ENCODE peak calls at places on chromosomes 7 and 10, in ten cellular contexts. One of them, this sample, is unnamed.

GRCh38 chr7:86837235-86837634 is 193.5 kb downstream of the GRM3 start:
- DNase-seq in neuronal stem cell: no peak
- DNase-seq in cardiac muscle cell: no peak
- DNase-seq in CD8-positive, alpha-beta memory T cell: no peak
- DNase-seq in lung: no peak
- DNase-seq in small intestine: no peak
- DNase-seq in thyroid gland: no peak
- DNase-seq in right cardiac atrium: no peak
- DNase-seq in stomach: no peak
- DNase-seq in naive thymus-derived CD4-positive, alpha-beta T cell: no peak
- DNase-seq in this sample: no peak

GRCh38 chr10:119371704-119372663 is 164.6 kb downstream of the GRK5 start:
- DNase-seq in neuronal stem cell: no peak
- DNase-seq in cardiac muscle cell: peak; percentile 27
- DNase-seq in CD8-positive, alpha-beta memory T cell: no peak
- DNase-seq in lung: no peak
- DNase-seq in small intestine: no peak
- DNase-seq in thyroid gland: no peak
- DNase-seq in right cardiac atrium: peak; percentile 37
- DNase-seq in stomach: no peak
- DNase-seq in naive thymus-derived CD4-positive, alpha-beta T cell: no peak
- DNase-seq in this sample: no peak

GRCh38 chr10:84632866-84633265 is 304.5 kb downstream of the CCSER2 start:
- DNase-seq in neuronal stem cell: no peak
- DNase-seq in cardiac muscle cell: no peak
- DNase-seq in CD8-positive, alpha-beta memory T cell: no peak
- DNase-seq in lung: no peak
- DNase-seq in small intestine: no peak
- DNase-seq in thyroid gland: no peak
- DNase-seq in right cardiac atrium: no peak
- DNase-seq in stomach: no peak
- DNase-seq in naive thymus-derived CD4-positive, alpha-beta T cell: no peak
- DNase-seq in this sample: no peak

GRCh38 chr7:152931583-152931982 is 172.0 kb downstream of the ACTR3B start:
- DNase-seq in neuronal stem cell: no peak
- DNase-seq in cardiac muscle cell: no peak
- DNase-seq in CD8-positive, alpha-beta memory T cell: no peak
- DNase-seq in lung: no peak
- DNase-seq in small intestine: no peak
- DNase-seq in thyroid gland: no peak
- DNase-seq in right cardiac atrium: no peak
- DNase-seq in stomach: no peak
- DNase-seq in naive thymus-derived CD4-positive, alpha-beta T cell: no peak
- DNase-seq in this sample: no peak

GRCh38 chr10:77844713-77845454 is 81.7 kb downstream of the DLG5 start:
- DNase-seq in neuronal stem cell: no peak
- DNase-seq in cardiac muscle cell: peak; percentile 76
- DNase-seq in CD8-positive, alpha-beta memory T cell: no peak
- DNase-seq in lung: no peak
- DNase-seq in small intestine: peak; percentile 81
- DNase-seq in thyroid gland: peak; percentile 90
- DNase-seq in right cardiac atrium: peak; percentile 27
- DNase-seq in stomach: no peak
- DNase-seq in naive thymus-derived CD4-positive, alpha-beta T cell: no peak
- DNase-seq in this sample: no peak

GRCh38 chr7:55185941-55186609 is 167.3 kb downstream of the EGFR start:
- DNase-seq in neuronal stem cell: no peak
- DNase-seq in cardiac muscle cell: peak; percentile 73
- DNase-seq in CD8-positive, alpha-beta memory T cell: no peak
- DNase-seq in lung: no peak
- DNase-seq in small intestine: peak; percentile 66
- DNase-seq in thyroid gland: no peak
- DNase-seq in right cardiac atrium: no peak
- DNase-seq in stomach: no peak
- DNase-seq in naive thymus-derived CD4-positive, alpha-beta T cell: no peak
- DNase-seq in this sample: no peak

GRCh38 chr10:108204528-108205313 is 1040.2 kb upstream of the SORCS1 start:
- DNase-seq in neuronal stem cell: peak; percentile 48
- DNase-seq in cardiac muscle cell: peak; percentile 30
- DNase-seq in CD8-positive, alpha-beta memory T cell: no peak
- DNase-seq in lung: no peak
- DNase-seq in small intestine: no peak
- DNase-seq in thyroid gland: no peak
- DNase-seq in right cardiac atrium: no peak
- DNase-seq in stomach: no peak
- DNase-seq in naive thymus-derived CD4-positive, alpha-beta T cell: no peak
- DNase-seq in this sample: no peak

GRCh38 chr10:98511861-98512260 is 65.1 kb upstream of the HPS1 start:
- DNase-seq in neuronal stem cell: no peak
- DNase-seq in cardiac muscle cell: no peak
- DNase-seq in CD8-positive, alpha-beta memory T cell: no peak
- DNase-seq in lung: no peak
- DNase-seq in small intestine: peak; percentile 8
- DNase-seq in thyroid gland: peak; percentile 66
- DNase-seq in right cardiac atrium: no peak
- DNase-seq in stomach: no peak
- DNase-seq in naive thymus-derived CD4-positive, alpha-beta T cell: no peak
- DNase-seq in this sample: no peak

DNA sequence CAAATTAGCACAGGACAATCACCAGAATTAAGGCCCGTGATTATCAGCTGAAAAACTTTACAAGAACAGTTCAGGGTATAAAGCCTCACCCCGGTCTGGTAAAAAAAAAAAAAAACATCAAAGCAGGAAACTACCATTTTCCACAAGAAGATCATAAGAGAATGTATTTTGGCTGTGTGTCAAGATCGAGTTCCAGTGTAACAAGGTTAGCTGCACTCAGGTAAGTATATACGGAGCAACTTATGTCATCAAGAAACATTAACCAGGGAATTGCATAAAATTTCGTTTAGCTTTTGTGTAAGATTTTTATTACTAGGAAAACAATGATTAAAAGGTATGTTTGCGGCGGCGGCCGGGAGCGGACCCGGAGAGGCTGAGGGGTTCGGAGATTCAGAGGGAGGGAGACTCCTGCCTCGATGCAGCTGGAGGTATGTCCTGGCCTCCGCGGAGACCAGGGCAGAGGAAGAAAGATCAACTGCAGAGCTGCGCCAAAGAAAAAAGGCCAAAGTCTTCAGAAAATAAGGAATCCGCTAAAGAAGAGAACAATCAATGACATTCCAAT is 533.8 kb upstream of the CNTNAP2 start:
- DNase-seq in neuronal stem cell: no peak
- DNase-seq in cardiac muscle cell: no peak
- DNase-seq in CD8-positive, alpha-beta memory T cell: no peak
- DNase-seq in lung: no peak
- DNase-seq in small intestine: no peak
- DNase-seq in thyroid gland: no peak
- DNase-seq in right cardiac atrium: no peak
- DNase-seq in stomach: no peak
- DNase-seq in naive thymus-derived CD4-positive, alpha-beta T cell: no peak
- DNase-seq in this sample: no peak
- H3K9me3 ChIP-seq in neuronal stem cell: no peaks in the 10 kb centered on the region
- H3K9me3 ChIP-seq in cardiac muscle cell: no peaks in the 10 kb centered on the region
- H3K9me3 ChIP-seq in CD8-positive, alpha-beta memory T cell: no peaks in the 10 kb centered on the region
- H3K9me3 ChIP-seq in lung: peaks cover 2% of the 10 kb centered on the region
- H3K9me3 ChIP-seq in small intestine: peaks cover under 1% of the 10 kb centered on the region
- H3K9me3 ChIP-seq in thyroid gland: no peaks in the 10 kb centered on the region
- H3K9me3 ChIP-seq in right cardiac atrium: peaks cover 2% of the 10 kb centered on the region
- H3K9me3 ChIP-seq in stomach: peaks cover 18% of the 10 kb centered on the region
- H3K9me3 ChIP-seq in naive thymus-derived CD4-positive, alpha-beta T cell: no peaks in the 10 kb centered on the region
- H3K9me3 ChIP-seq in this sample: no peaks in the 10 kb centered on the region

GRCh38 chr7:72411419-72411818 is 719 bp downstream of the CALN1 start:
- DNase-seq in neuronal stem cell: no peak
- DNase-seq in cardiac muscle cell: no peak
- DNase-seq in CD8-positive, alpha-beta memory T cell: no peak
- DNase-seq in lung: no peak
- DNase-seq in small intestine: no peak
- DNase-seq in thyroid gland: no peak
- DNase-seq in right cardiac atrium: no peak
- DNase-seq in stomach: no peak
- DNase-seq in naive thymus-derived CD4-positive, alpha-beta T cell: no peak
- DNase-seq in this sample: no peak

GRCh38 chr7:72416846-72417245 is 4.7 kb upstream of the CALN1 start:
- DNase-seq in neuronal stem cell: no peak
- DNase-seq in cardiac muscle cell: no peak
- DNase-seq in CD8-positive, alpha-beta memory T cell: no peak
- DNase-seq in lung: no peak
- DNase-seq in small intestine: no peak
- DNase-seq in thyroid gland: no peak
- DNase-seq in right cardiac atrium: no peak
- DNase-seq in stomach: no peak
- DNase-seq in naive thymus-derived CD4-positive, alpha-beta T cell: no peak
- DNase-seq in this sample: no peak

GRCh38 chr7:72409638-72410015 is 2.5 kb downstream of the CALN1 start:
- DNase-seq in neuronal stem cell: no peak
- DNase-seq in cardiac muscle cell: no peak
- DNase-seq in CD8-positive, alpha-beta memory T cell: no peak
- DNase-seq in lung: no peak
- DNase-seq in small intestine: no peak
- DNase-seq in thyroid gland: no peak
- DNase-seq in right cardiac atrium: no peak
- DNase-seq in stomach: no peak
- DNase-seq in naive thymus-derived CD4-positive, alpha-beta T cell: no peak
- DNase-seq in this sample: no peak

GRCh38 chr7:72415586-72415985 is 3.4 kb upstream of the CALN1 start:
- DNase-seq in neuronal stem cell: no peak
- DNase-seq in cardiac muscle cell: no peak
- DNase-seq in CD8-positive, alpha-beta memory T cell: no peak
- DNase-seq in lung: no peak
- DNase-seq in small intestine: no peak
- DNase-seq in thyroid gland: no peak
- DNase-seq in right cardiac atrium: no peak
- DNase-seq in stomach: no peak
- DNase-seq in naive thymus-derived CD4-positive, alpha-beta T cell: no peak
- DNase-seq in this sample: no peak

DNA sequence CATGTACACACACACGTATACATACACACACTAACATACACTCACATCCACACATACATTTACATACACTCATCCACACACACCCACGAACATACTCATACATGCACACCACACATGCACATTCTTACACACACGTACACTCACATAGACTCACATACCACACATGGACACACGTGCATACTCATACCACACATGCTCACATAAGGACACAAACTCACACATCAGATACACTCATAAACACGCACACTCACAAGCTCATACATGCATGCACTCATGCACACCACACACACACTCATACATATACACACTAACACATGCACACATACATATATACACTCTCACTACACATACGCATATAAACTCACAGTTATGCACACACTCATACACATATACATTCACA is 1.2 kb upstream of the CALN1 start:
- DNase-seq in neuronal stem cell: no peak
- DNase-seq in cardiac muscle cell: no peak
- DNase-seq in CD8-positive, alpha-beta memory T cell: no peak
- DNase-seq in lung: no peak
- DNase-seq in small intestine: no peak
- DNase-seq in thyroid gland: no peak
- DNase-seq in right cardiac atrium: no peak
- DNase-seq in stomach: no peak
- DNase-seq in naive thymus-derived CD4-positive, alpha-beta T cell: no peak
- DNase-seq in this sample: no peak
- H3K9me3 ChIP-seq in neuronal stem cell: no peaks in the 10 kb centered on the region
- H3K9me3 ChIP-seq in cardiac muscle cell: no peaks in the 10 kb centered on the region
- H3K9me3 ChIP-seq in CD8-positive, alpha-beta memory T cell: no peaks in the 10 kb centered on the region
- H3K9me3 ChIP-seq in lung: peaks cover 9% of the 10 kb centered on the region
- H3K9me3 ChIP-seq in small intestine: no peaks in the 10 kb centered on the region
- H3K9me3 ChIP-seq in thyroid gland: no peaks in the 10 kb centered on the region
- H3K9me3 ChIP-seq in right cardiac atrium: no peaks in the 10 kb centered on the region
- H3K9me3 ChIP-seq in stomach: peaks cover 11% of the 10 kb centered on the region
- H3K9me3 ChIP-seq in naive thymus-derived CD4-positive, alpha-beta T cell: no peaks in the 10 kb centered on the region
- H3K9me3 ChIP-seq in this sample: no peaks in the 10 kb centered on the region

DNA sequence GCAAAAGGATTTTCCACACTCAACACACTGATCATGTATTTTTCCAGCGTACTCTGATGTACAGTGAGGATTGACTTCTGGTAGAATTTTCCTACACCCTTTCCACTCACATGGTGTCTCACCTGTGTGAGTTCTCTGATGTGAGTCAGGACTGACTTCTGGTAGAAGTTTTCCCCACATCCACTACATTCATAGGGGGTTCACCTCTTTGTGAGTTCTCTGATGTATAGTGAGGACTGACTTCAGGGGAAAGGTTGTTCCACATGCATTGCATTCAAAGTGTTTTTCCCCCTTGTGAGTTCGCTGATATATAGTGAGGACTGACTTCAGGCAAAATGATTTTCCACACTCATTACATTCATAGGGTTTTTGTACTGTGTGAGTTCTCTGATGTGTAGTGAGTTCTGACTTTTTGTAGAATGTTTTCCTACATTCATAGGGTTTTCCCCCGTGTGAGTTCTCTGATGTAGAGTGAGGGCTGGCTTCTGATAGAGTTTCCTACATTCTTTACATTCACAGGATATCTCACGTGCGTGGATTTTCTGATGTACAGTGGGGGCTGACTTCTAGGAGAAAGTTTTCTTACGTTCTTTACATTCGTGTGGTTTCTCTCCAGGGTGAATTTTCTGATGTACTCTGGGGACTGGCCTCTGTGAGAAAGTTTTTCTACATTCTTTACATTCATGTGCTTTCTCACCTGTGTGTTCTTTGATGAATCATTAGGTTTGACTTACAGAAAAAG is 146.5 kb downstream of the GLRX3 start:
- DNase-seq in neuronal stem cell: no peak
- DNase-seq in cardiac muscle cell: no peak
- DNase-seq in CD8-positive, alpha-beta memory T cell: no peak
- DNase-seq in lung: no peak
- DNase-seq in small intestine: no peak
- DNase-seq in thyroid gland: no peak
- DNase-seq in right cardiac atrium: no peak
- DNase-seq in stomach: no peak
- DNase-seq in naive thymus-derived CD4-positive, alpha-beta T cell: no peak
- DNase-seq in this sample: no peak
- H3K9me3 ChIP-seq in neuronal stem cell: peaks cover 44% of the 10 kb centered on the region
- H3K9me3 ChIP-seq in cardiac muscle cell: no peaks in the 10 kb centered on the region
- H3K9me3 ChIP-seq in CD8-positive, alpha-beta memory T cell: peaks cover 48% of the 10 kb centered on the region
- H3K9me3 ChIP-seq in lung: peaks cover 42% of the 10 kb centered on the region
- H3K9me3 ChIP-seq in small intestine: peaks cover 5% of the 10 kb centered on the region
- H3K9me3 ChIP-seq in thyroid gland: peaks cover 5% of the 10 kb centered on the region
- H3K9me3 ChIP-seq in right cardiac atrium: peaks cover 23% of the 10 kb centered on the region
- H3K9me3 ChIP-seq in stomach: peaks cover 100% of the 10 kb centered on the region
- H3K9me3 ChIP-seq in naive thymus-derived CD4-positive, alpha-beta T cell: peaks cover 8% of the 10 kb centered on the region
- H3K9me3 ChIP-seq in this sample: peaks cover 24% of the 10 kb centered on the region

GRCh38 chr7:158244873-158245723 is 342.5 kb downstream of the PTPRN2 start:
- DNase-seq in neuronal stem cell: no peak
- DNase-seq in cardiac muscle cell: no peak
- DNase-seq in CD8-positive, alpha-beta memory T cell: no peak
- DNase-seq in lung: no peak
- DNase-seq in small intestine: no peak
- DNase-seq in thyroid gland: no peak
- DNase-seq in right cardiac atrium: no peak
- DNase-seq in stomach: peak; percentile 22
- DNase-seq in naive thymus-derived CD4-positive, alpha-beta T cell: no peak
- DNase-seq in this sample: no peak

GRCh38 chr7:158241919-158242318 is 345.7 kb downstream of the PTPRN2 start:
- DNase-seq in neuronal stem cell: no peak
- DNase-seq in cardiac muscle cell: no peak
- DNase-seq in CD8-positive, alpha-beta memory T cell: no peak
- DNase-seq in lung: no peak
- DNase-seq in small intestine: no peak
- DNase-seq in thyroid gland: no peak
- DNase-seq in right cardiac atrium: no peak
- DNase-seq in stomach: no peak
- DNase-seq in naive thymus-derived CD4-positive, alpha-beta T cell: no peak
- DNase-seq in this sample: no peak

GRCh38 chr7:158245724-158246041 is 341.9 kb downstream of the PTPRN2 start:
- DNase-seq in neuronal stem cell: no peak
- DNase-seq in cardiac muscle cell: no peak
- DNase-seq in CD8-positive, alpha-beta memory T cell: no peak
- DNase-seq in lung: no peak
- DNase-seq in small intestine: no peak
- DNase-seq in thyroid gland: no peak
- DNase-seq in right cardiac atrium: no peak
- DNase-seq in stomach: peak; percentile 23
- DNase-seq in naive thymus-derived CD4-positive, alpha-beta T cell: no peak
- DNase-seq in this sample: no peak

GRCh38 chr7:158246272-158246959 is 341.2 kb downstream of the PTPRN2 start:
- DNase-seq in neuronal stem cell: no peak
- DNase-seq in cardiac muscle cell: no peak
- DNase-seq in CD8-positive, alpha-beta memory T cell: no peak
- DNase-seq in lung: no peak
- DNase-seq in small intestine: no peak
- DNase-seq in thyroid gland: no peak
- DNase-seq in right cardiac atrium: no peak
- DNase-seq in stomach: peak; percentile 22
- DNase-seq in naive thymus-derived CD4-positive, alpha-beta T cell: no peak
- DNase-seq in this sample: no peak

GRCh38 chr7:158244430-158244829 is 343.2 kb downstream of the PTPRN2 start:
- DNase-seq in neuronal stem cell: no peak
- DNase-seq in cardiac muscle cell: no peak
- DNase-seq in CD8-positive, alpha-beta memory T cell: no peak
- DNase-seq in lung: no peak
- DNase-seq in small intestine: no peak
- DNase-seq in thyroid gland: no peak
- DNase-seq in right cardiac atrium: no peak
- DNase-seq in stomach: no peak
- DNase-seq in naive thymus-derived CD4-positive, alpha-beta T cell: no peak
- DNase-seq in this sample: no peak
- H3K9me3 ChIP-seq in neuronal stem cell: no peaks in the 10 kb centered on the region
- H3K9me3 ChIP-seq in cardiac muscle cell: no peaks in the 10 kb centered on the region
- H3K9me3 ChIP-seq in CD8-positive, alpha-beta memory T cell: no peaks in the 10 kb centered on the region
- H3K9me3 ChIP-seq in lung: peaks cover 14% of the 10 kb centered on the region
- H3K9me3 ChIP-seq in small intestine: no peaks in the 10 kb centered on the region
- H3K9me3 ChIP-seq in thyroid gland: no peaks in the 10 kb centered on the region
- H3K9me3 ChIP-seq in right cardiac atrium: no peaks in the 10 kb centered on the region
- H3K9me3 ChIP-seq in stomach: peaks cover 7% of the 10 kb centered on the region
- H3K9me3 ChIP-seq in naive thymus-derived CD4-positive, alpha-beta T cell: no peaks in the 10 kb centered on the region
- H3K9me3 ChIP-seq in this sample: no peaks in the 10 kb centered on the region

This sample was measured in T-helper 17 cell.